ENCODE peak calls at places on chromosomes 7 and 10, in nine cellular contexts. R is NCI-H69; W is central memory CD8-positive, alpha-beta T cell; E is Kasumi-1; S is GM12865; Q is stimulated activated naive B cell treated with anti-CD40 and anti-IgM and Interleukin-4, amounts not matched to agents 10 μg/mL and 1 μg/mL and 100 μg/mL, for 72 hours; L is ureter; O is fibroblast of mammary gland; B is left ventricle myocardium inferior. C is an unnamed sample.

GRCh38 chr10:93152136-93152535 is 78.4 kb downstream of the CYP26A1 start:
- DNase-seq in L (no peak), W (no peak), R (no peak), O (peak), Q (no peak), B (no peak), S (no peak), E (no peak), C (no peak)

GRCh38 chr7:519974-520458 is 370 bp upstream of the PDGFA start:
- DNase-seq in S (peak), R (peak), O (peak), E (peak), B (peak), L (no peak), W (no peak), Q (peak), C (no peak)

GRCh38 chr7:20513341-20513740 is 102.1 kb upstream of the ABCB5 start:
- DNase-seq in R (peak), W (no peak), B (no peak), Q (no peak), S (no peak), O (no peak), L (no peak), E (no peak), C (no peak)

GRCh38 chr10:116247701-116248100 is 25.3 kb downstream of the GFRA1 start:
- DNase-seq in B (no peak), Q (no peak), W (no peak), L (no peak), R (no peak), O (no peak), E (no peak), S (no peak), C (no peak)

GRCh38 chr7:142508251-142508650 is 241.0 kb upstream of the PRSS1 start:
- DNase-seq in S (no peak), O (peak), L (peak), B (no peak), W (no peak), R (no peak), E (no peak), Q (no peak), C (no peak)

GRCh38 chr10:116385311-116385710 is 42.3 kb upstream of the PNLIPRP3 start:
- DNase-seq in R (no peak), B (no peak), S (peak), O (no peak), E (no peak), L (no peak), W (no peak), Q (no peak), C (no peak)

GRCh38 chr10:5679606-5680005 is 5.0 kb upstream of the TASOR2 start:
- DNase-seq in B (no peak), E (no peak), W (no peak), O (peak), R (no peak), Q (no peak), S (no peak), L (no peak), C (no peak)

GRCh38 chr7:107396990-107397389 is 72.9 kb upstream of the GPR22 start:
- DNase-seq in L (no peak), B (no peak), O (no peak), S (no peak), E (no peak), W (no peak), R (peak), Q (no peak), C (no peak)

GRCh38 chr10:119449210-119449584 is 93.3 kb downstream of the RGS10 start:
- DNase-seq in W (no peak), R (no peak), B (no peak), E (no peak), O (no peak), Q (no peak), L (no peak), S (no peak), C (no peak)

GRCh38 chr7:87645446-87645845 is 17.2 kb downstream of the RUNDC3B start:
- DNase-seq in L (no peak), Q (no peak), S (no peak), W (no peak), B (no peak), R (no peak), O (no peak), E (no peak), C (no peak)

GRCh38 chr10:97263971-97264370 is 28.5 kb downstream of the ARHGAP19 start:
- DNase-seq in O (no peak), R (no peak), Q (no peak), S (no peak), E (no peak), B (no peak), L (no peak), W (no peak), C (no peak)

GRCh38 chr7:16348251-16348650 is 73.1 kb downstream of the CRPPA start:
- DNase-seq in L (no peak), O (no peak), R (peak), B (no peak), Q (no peak), E (no peak), W (no peak), S (no peak), C (no peak)

GRCh38 chr7:147197006-147197405 is 1080.4 kb downstream of the CNTNAP2 start:
- DNase-seq in E (no peak), S (peak), O (no peak), Q (no peak), L (no peak), R (no peak), W (no peak), B (no peak), C (no peak)

GRCh38 chr7:43878867-43879266 is 9.6 kb upstream of the MRPS24 start:
- DNase-seq in O (no peak), W (no peak), B (no peak), Q (no peak), L (no peak), R (no peak), S (no peak), E (no peak), C (no peak)

GRCh38 chr10:6423004-6423403 is 157.1 kb downstream of the PRKCQ start:
- DNase-seq in O (no peak), S (no peak), Q (no peak), B (no peak), L (no peak), E (no peak), W (no peak), R (no peak), C (no peak)

GRCh38 chr7:55546826-55547225 is 25.5 kb downstream of the VOPP1 start:
- DNase-seq in L (peak), Q (no peak), O (peak), E (no peak), B (peak), S (peak), W (no peak), R (peak), C (no peak)

GRCh38 chr7:116527521-116527920 is 2.7 kb downstream of the CAV1 start:
- DNase-seq in O (peak), Q (no peak), E (no peak), B (no peak), W (no peak), L (no peak), R (no peak), S (no peak), C (no peak)

GRCh38 chr7:77246031-77246430 is 46.4 kb upstream of the FGL2 start:
- DNase-seq in L (no peak), E (no peak), O (no peak), R (no peak), W (no peak), B (no peak), Q (no peak), S (no peak), C (no peak)

GRCh38 chr10:99799613-99800012 is 17.2 kb downstream of the ABCC2 start:
- DNase-seq in Q (no peak), E (no peak), W (no peak), B (no peak), O (no peak), L (no peak), R (no peak), S (peak), C (no peak)

GRCh38 chr10:34862892-34863291 is 47.8 kb upstream of the PARD3 start:
- DNase-seq in B (no peak), W (no peak), S (no peak), R (peak), Q (no peak), L (no peak), O (no peak), E (no peak), C (no peak)

GRCh38 chr10:132961-133898 is 2.0 kb upstream of the ZMYND11 start:
- DNase-seq in W (no peak), B (no peak), L (no peak), S (no peak), E (no peak), R (peak), O (peak), Q (no peak), C (no peak)

GRCh38 chr10:30783939-30784500 is 154.5 kb upstream of the LYZL2 start:
- DNase-seq in Q (peak), B (peak), L (peak), S (peak), E (peak), R (peak), W (peak), O (peak), C (peak)

GRCh38 chr7:44385384-44386138 is 60.2 kb upstream of the CAMK2B start:
- DNase-seq in O (no peak), R (no peak), S (no peak), L (no peak), B (no peak), E (no peak), W (peak), Q (no peak), C (peak)

GRCh38 chr7:30598121-30598876 is 3.6 kb downstream of the GARS1 start:
- DNase-seq in L (no peak), S (no peak), R (no peak), E (no peak), O (peak), B (no peak), Q (no peak), W (no peak), C (no peak)

GRCh38 chr7:102875700-102876192 is 37.1 kb upstream of the LRRC17 start:
- DNase-seq in Q (no peak), E (no peak), R (no peak), L (peak), O (peak), S (no peak), B (no peak), W (no peak), C (peak)

GRCh38 chr10:103481974-103482531 is 3.0 kb upstream of the CALHM3 start:
- DNase-seq in W (peak), O (peak), E (peak), L (no peak), Q (no peak), S (peak), B (no peak), R (peak), C (no peak)

GRCh38 chr10:78906734-78907385 is 161.9 kb upstream of the ZMIZ1 start:
- DNase-seq in O (no peak), R (no peak), L (no peak), W (no peak), B (no peak), E (no peak), S (no peak), Q (no peak), C (peak)

GRCh38 chr10:31136951-31137885 is 105.6 kb upstream of the ZNF438 start:
- DNase-seq in E (peak), B (no peak), Q (no peak), W (no peak), O (peak), R (no peak), S (no peak), L (peak), C (no peak)

GRCh38 chr7:44538093-44538797 is 2.9 kb downstream of the NPC1L1 start:
- DNase-seq in E (no peak), R (no peak), O (no peak), W (no peak), S (no peak), L (no peak), Q (no peak), B (no peak), C (no peak)

GRCh38 chr10:101646369-101646768 is 48.6 kb downstream of the FBXW4 start:
- DNase-seq in R (no peak), L (no peak), Q (no peak), W (no peak), S (no peak), O (no peak), B (peak), E (no peak), C (no peak)

GRCh38 chr7:5429253-5429856 is 5.7 kb upstream of the TNRC18 start:
- DNase-seq in W (no peak), E (peak), Q (no peak), R (peak), O (no peak), S (no peak), L (peak), B (peak), C (no peak)

GRCh38 chr7:54037873-54038272 is 504.3 kb upstream of the VSTM2A start:
- DNase-seq in L (no peak), B (no peak), W (no peak), O (no peak), S (no peak), R (no peak), E (no peak), Q (no peak), C (no peak)

GRCh38 chr10:24721254-24722106 is 2.2 kb downstream of the ARHGAP21 start:
- DNase-seq in L (no peak), E (no peak), Q (no peak), B (peak), R (peak), W (no peak), O (no peak), S (no peak), C (peak)